ENCODE peak calls at places on chromosome 20, in five cellular contexts. Z is ovary, X is uterus, G is brain microvascular endothelial cell, I is cardiac muscle cell. Q is an unnamed sample.

GRCh38 chr20:62305149-62305764 is 2.5 kb downstream of the ADRM1 start:
- DNase-seq in Z (no peak), X (no peak), G (no peak), I (no peak), Q (no peak)

GRCh38 chr20:8144282-8145245 is 12.5 kb downstream of the PLCB1 start:
- DNase-seq in Z (no peak), X (no peak), G (peak; percentile 92), I (no peak), Q (no peak)

GRCh38 chr20:38260378-38261053 is at the start of gene KIAA1755:
- DNase-seq in Z (peak; percentile 57), X (peak; percentile 59), G (no peak), I (peak; percentile 8), Q (no peak)

GRCh38 chr20:31943052-31943471 is 8.8 kb downstream of the PDRG1 start:
- DNase-seq in Z (no peak), X (peak; percentile 32), G (no peak), I (no peak), Q (no peak)

GRCh38 chr20:40960101-40960500 is 68.5 kb upstream of the TOP1 start:
- DNase-seq in Z (no peak), X (no peak), G (no peak), I (no peak), Q (no peak)

GRCh38 chr20:24783631-24784492 is 165.2 kb upstream of the CST7 start:
- DNase-seq in Z (no peak), X (no peak), G (no peak), I (no peak), Q (no peak)

GRCh38 chr20:39516964-39517363 is 554.8 kb downstream of the DHX35 start:
- DNase-seq in Z (no peak), X (no peak), G (no peak), I (no peak), Q (no peak)

GRCh38 chr20:42972591-42972990 is 217.1 kb downstream of the PTPRT start:
- DNase-seq in Z (no peak), X (no peak), G (no peak), I (no peak), Q (no peak)

GRCh38 chr20:14712302-14712739 is 374.9 kb upstream of the FLRT3 start:
- DNase-seq in Z (no peak), X (no peak), G (peak; percentile 22), I (peak; percentile 49), Q (no peak)

GRCh38 chr20:46220808-46221207 is 87.5 kb downstream of the CDH22 start:
- DNase-seq in Z (no peak), X (no peak), G (no peak), I (peak; percentile 24), Q (no peak)

GRCh38 chr20:58228103-58228483 is 360 bp downstream of the ANKRD60 start:
- DNase-seq in Z (no peak), X (no peak), G (no peak), I (no peak), Q (no peak)

GRCh38 chr20:58229198-58229802 is 847 bp upstream of the ANKRD60 start:
- DNase-seq in Z (no peak), X (no peak), G (no peak), I (no peak), Q (no peak)

GRCh38 chr20:58227391-58228102 is 906 bp downstream of the ANKRD60 start:
- DNase-seq in Z (no peak), X (no peak), G (no peak), I (no peak), Q (no peak)

GRCh38 chr20:58225490-58226200 is 2.8 kb downstream of the ANKRD60 start:
- DNase-seq in Z (no peak), X (no peak), G (no peak), I (no peak), Q (no peak)

GRCh38 chr20:58228484-58229197 is at the start of gene ANKRD60:
- DNase-seq in Z (peak; percentile 36), X (peak; percentile 33), G (peak; percentile 65), I (peak; percentile 61), Q (no peak)
- TF ChIP-seq CTCF in Z (no peak), X (no peak), G (no peak), I (no peak), Q (no peak)

GRCh38 chr20:50343490-50344179 is 153.0 kb downstream of the CEBPB start:
- DNase-seq in Z (no peak), X (no peak), G (no peak), I (no peak), Q (no peak)

GRCh38 chr20:50343125-50343489 is 152.5 kb downstream of the CEBPB start:
- DNase-seq in Z (no peak), X (no peak), G (no peak), I (no peak), Q (no peak)

GRCh38 chr20:50345712-50346371 is 155.2 kb downstream of the CEBPB start:
- DNase-seq in Z (no peak), X (no peak), G (no peak), I (no peak), Q (no peak)

GRCh38 chr20:50342638-50343102 is 152.0 kb downstream of the CEBPB start:
- DNase-seq in Z (no peak), X (no peak), G (no peak), I (no peak), Q (no peak)

DNA sequence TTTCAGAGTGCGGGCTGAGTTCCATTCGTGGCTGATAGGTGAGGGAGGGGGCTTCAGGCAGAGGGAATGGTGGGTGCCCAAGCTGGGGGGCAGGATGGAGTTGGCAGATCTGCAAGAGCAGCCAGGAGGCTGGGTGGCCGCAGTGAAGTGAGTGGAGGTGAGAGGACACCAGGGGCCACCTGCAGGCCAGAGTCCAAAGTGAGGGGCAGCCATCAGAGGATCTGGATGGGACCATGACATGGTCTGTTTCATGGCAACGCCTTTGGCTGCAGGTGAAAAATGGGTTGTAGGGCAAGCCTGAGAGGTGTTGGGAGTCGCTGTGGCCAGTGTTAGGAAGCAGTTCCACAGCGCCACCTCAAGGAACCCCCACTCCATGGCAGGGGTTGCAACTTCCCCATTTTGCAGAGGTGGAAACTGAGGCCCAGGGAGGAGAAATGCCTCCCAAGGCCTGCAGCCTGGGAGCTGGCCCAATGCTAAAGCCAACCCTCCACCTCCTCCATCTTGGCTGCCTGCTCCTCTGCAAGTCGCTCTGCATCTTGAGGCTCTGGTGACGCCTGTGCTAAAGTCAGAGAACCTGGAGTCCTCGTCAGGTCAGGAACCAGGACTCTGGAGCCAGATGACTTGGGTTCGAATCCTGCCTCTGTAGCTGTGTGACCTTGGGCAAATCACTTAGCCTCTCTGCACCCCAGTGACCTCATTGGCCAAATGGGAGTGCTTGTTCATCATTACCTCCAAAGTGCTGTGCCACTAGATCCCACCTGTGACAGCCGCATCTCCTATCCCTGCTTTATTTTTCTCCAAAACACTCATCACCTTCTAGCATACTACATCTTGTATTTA is 153.8 kb downstream of the CEBPB start:
- DNase-seq in Z (no peak), X (no peak), G (no peak), I (no peak), Q (no peak)
- TF ChIP-seq CTCF in Z (no peak), X (no peak), G (peak; percentile 40), I (peak; percentile 28), Q (peak; percentile 16)

GRCh38 chr20:49545572-49545971 is 22.4 kb downstream of the PTGIS start:
- DNase-seq in Z (no peak), X (no peak), G (no peak), I (no peak), Q (no peak)
- TF ChIP-seq CTCF in Z (no peak), X (no peak), G (peak; percentile 53), I (peak; percentile 21), Q (no peak)

GRCh38 chr20:25987073-25987927 is 290.6 kb upstream of the ZNF337 start:
- DNase-seq in Z (peak; percentile 58), X (peak; percentile 48), G (peak; percentile 35), I (peak; percentile 27), Q (peak; percentile 34)
- TF ChIP-seq CTCF in Z (peak; percentile 38), X (no peak), G (peak; percentile 53), I (peak; percentile 45), Q (no peak)

GRCh38 chr20:51378171-51378928 is 164.2 kb downstream of the NFATC2 start:
- DNase-seq in Z (no peak), X (no peak), G (no peak), I (peak; percentile 38), Q (no peak)
- TF ChIP-seq CTCF in Z (no peak), X (no peak), G (peak; percentile 25), I (no peak), Q (peak; percentile 24)

DNA sequence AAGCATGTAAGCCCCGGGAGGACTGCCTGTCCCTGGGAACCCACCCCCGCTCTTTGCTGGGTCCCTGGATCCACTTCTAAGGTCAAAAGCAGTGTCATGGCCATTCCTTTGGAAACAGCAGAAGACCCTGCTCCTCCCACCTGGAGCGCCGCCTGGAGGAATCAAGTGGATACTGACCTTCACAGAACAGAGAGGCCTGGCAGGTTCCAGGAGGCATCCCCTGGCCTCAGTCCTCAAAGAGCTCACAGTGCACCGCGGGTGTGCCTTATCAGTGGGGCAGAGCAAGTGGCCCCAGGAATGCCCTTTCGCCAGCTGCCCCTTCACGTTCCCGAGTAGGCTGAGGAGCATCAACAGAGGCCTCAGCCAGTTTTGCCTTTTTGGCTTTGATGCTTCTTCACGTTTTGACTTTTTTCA is 11.1 kb upstream of the SLC4A11 start:
- DNase-seq in Z (no peak), X (no peak), G (no peak), I (peak; percentile 58), Q (no peak)
- TF ChIP-seq CTCF in Z (no peak), X (no peak), G (peak; percentile 62), I (peak; percentile 29), Q (peak; percentile 58)

DNA sequence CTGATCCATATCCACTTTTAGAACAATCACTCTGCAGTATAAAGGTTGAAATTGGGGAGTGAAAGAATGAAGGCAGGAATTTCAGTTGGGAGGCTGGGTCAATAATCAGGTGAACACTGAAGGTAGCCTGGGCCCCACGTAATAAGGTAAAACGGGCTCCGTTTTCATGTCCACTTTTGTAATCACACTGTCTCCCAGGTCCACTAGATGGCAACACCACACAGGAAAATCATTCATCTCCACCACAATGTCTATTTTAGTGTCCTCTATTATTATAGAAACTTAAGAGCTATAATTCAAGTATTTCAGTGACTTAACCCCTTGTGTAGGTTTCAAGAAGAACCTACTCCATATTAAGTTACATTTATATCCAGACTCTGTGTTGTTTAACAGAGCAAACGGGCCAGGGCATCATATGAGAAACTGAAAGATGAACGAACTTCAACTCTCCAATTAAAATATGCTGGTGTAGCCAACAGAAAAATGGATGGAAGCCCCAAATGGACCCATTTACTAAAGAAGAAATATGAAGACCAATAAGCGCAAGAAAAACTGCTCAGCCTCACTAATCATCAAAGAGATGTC is 45.9 kb upstream of the MC3R start:
- DNase-seq in Z (no peak), X (no peak), G (peak; percentile 2), I (no peak), Q (no peak)
- TF ChIP-seq CTCF in Z (no peak), X (peak; percentile 15), G (peak; percentile 30), I (peak; percentile 16), Q (no peak)

GRCh38 chr20:33666293-33667244 is at the start of gene ACTL10:
- DNase-seq in Z (peak; percentile 99), X (peak; percentile 99), G (peak; percentile 98), I (peak; percentile 95), Q (peak; percentile 77)
- TF ChIP-seq CTCF in Z (peak; percentile 59), X (peak; percentile 53), G (peak; percentile 62), I (peak; percentile 41), Q (peak; percentile 30)